ENCODE peak calls at places on chromosomes 4 and X, in four cellular contexts. One of them, this sample, is unnamed.

GRCh38 chr4:126346654-126347053 is 1031.9 kb downstream of the FAT4 start:
- DNase-seq in BE2C: no peak
- DNase-seq in fibroblast of the aortic adventitia: no peak
- DNase-seq in progenitor cell of endocrine pancreas: no peak
- DNase-seq in this sample: no peak

GRCh38 chr4:38128478-38129451 is 168.6 kb downstream of the PTTG2 start:
- DNase-seq in BE2C: no peak
- DNase-seq in fibroblast of the aortic adventitia: peak
- DNase-seq in progenitor cell of endocrine pancreas: no peak
- DNase-seq in this sample: no peak

GRCh38 chr4:126661194-126661593 is 971.6 kb upstream of the INTU start:
- DNase-seq in BE2C: no peak
- DNase-seq in fibroblast of the aortic adventitia: peak
- DNase-seq in progenitor cell of endocrine pancreas: no peak
- DNase-seq in this sample: no peak

GRCh38 chr4:145934434-145935047 is 4.1 kb downstream of the ZNF827 start:
- DNase-seq in BE2C: no peak
- DNase-seq in fibroblast of the aortic adventitia: no peak
- DNase-seq in progenitor cell of endocrine pancreas: no peak
- DNase-seq in this sample: no peak

GRCh38 chrX:54043696-54044125 is 562 bp downstream of the PHF8 start:
- DNase-seq in BE2C: no peak
- DNase-seq in fibroblast of the aortic adventitia: peak
- DNase-seq in progenitor cell of endocrine pancreas: peak
- DNase-seq in this sample: peak

GRCh38 chrX:19046343-19047215 is 62.7 kb upstream of the PHKA2 start:
- DNase-seq in BE2C: no peak
- DNase-seq in fibroblast of the aortic adventitia: peak
- DNase-seq in progenitor cell of endocrine pancreas: no peak
- DNase-seq in this sample: no peak

GRCh38 chrX:74853255-74853654 is 72.0 kb downstream of the NEXMIF start:
- DNase-seq in BE2C: no peak
- DNase-seq in fibroblast of the aortic adventitia: no peak
- DNase-seq in progenitor cell of endocrine pancreas: no peak
- DNase-seq in this sample: no peak

GRCh38 chr4:187663076-187663475 is 332.5 kb upstream of the ZFP42 start:
- DNase-seq in BE2C: no peak
- DNase-seq in fibroblast of the aortic adventitia: no peak
- DNase-seq in progenitor cell of endocrine pancreas: no peak
- DNase-seq in this sample: no peak

GRCh38 chr4:137968956-137969709 is 273.0 kb downstream of the SLC7A11 start:
- DNase-seq in BE2C: no peak
- DNase-seq in fibroblast of the aortic adventitia: peak
- DNase-seq in progenitor cell of endocrine pancreas: no peak
- DNase-seq in this sample: no peak

GRCh38 chr4:77600521-77601451 is 4.8 kb upstream of the CXCL13 start:
- DNase-seq in BE2C: peak
- DNase-seq in fibroblast of the aortic adventitia: peak
- DNase-seq in progenitor cell of endocrine pancreas: peak
- DNase-seq in this sample: no peak

GRCh38 chr4:72418458-72418857 is 150.6 kb downstream of the ADAMTS3 start:
- DNase-seq in BE2C: peak
- DNase-seq in fibroblast of the aortic adventitia: peak
- DNase-seq in progenitor cell of endocrine pancreas: no peak
- DNase-seq in this sample: no peak

GRCh38 chr4:76624271-76624681 is 189.2 kb downstream of the SHROOM3 start:
- DNase-seq in BE2C: no peak
- DNase-seq in fibroblast of the aortic adventitia: peak
- DNase-seq in progenitor cell of endocrine pancreas: no peak
- DNase-seq in this sample: no peak

GRCh38 chrX:111507931-111508330 is 3.5 kb upstream of the SERTM2 start:
- DNase-seq in BE2C: no peak
- DNase-seq in fibroblast of the aortic adventitia: no peak
- DNase-seq in progenitor cell of endocrine pancreas: no peak
- DNase-seq in this sample: no peak

GRCh38 chrX:136953867-136954787 is 73.6 kb upstream of the RBMX start:
- DNase-seq in BE2C: peak
- DNase-seq in fibroblast of the aortic adventitia: peak
- DNase-seq in progenitor cell of endocrine pancreas: no peak
- DNase-seq in this sample: peak

GRCh38 chr4:61817071-61817470 is 616.9 kb downstream of the ADGRL3 start:
- DNase-seq in BE2C: no peak
- DNase-seq in fibroblast of the aortic adventitia: no peak
- DNase-seq in progenitor cell of endocrine pancreas: no peak
- DNase-seq in this sample: no peak

GRCh38 chrX:42149281-42149680 is 225.9 kb upstream of the CASK start:
- DNase-seq in BE2C: no peak
- DNase-seq in fibroblast of the aortic adventitia: peak
- DNase-seq in progenitor cell of endocrine pancreas: no peak
- DNase-seq in this sample: no peak

GRCh38 chrX:15751160-15751819 is 13.2 kb downstream of the CA5B start:
- DNase-seq in BE2C: no peak
- DNase-seq in fibroblast of the aortic adventitia: peak
- DNase-seq in progenitor cell of endocrine pancreas: no peak
- DNase-seq in this sample: no peak

GRCh38 chr4:48167538-48168263 is 33.7 kb upstream of the TXK start:
- DNase-seq in BE2C: no peak
- DNase-seq in fibroblast of the aortic adventitia: no peak
- DNase-seq in progenitor cell of endocrine pancreas: no peak
- DNase-seq in this sample: no peak

GRCh38 chrX:40143001-40143400 is 45.2 kb upstream of the BCOR start:
- DNase-seq in BE2C: no peak
- DNase-seq in fibroblast of the aortic adventitia: no peak
- DNase-seq in progenitor cell of endocrine pancreas: no peak
- DNase-seq in this sample: no peak

GRCh38 chr4:188959424-188959823 is 820.2 kb downstream of the TRIML1 start:
- DNase-seq in BE2C: no peak
- DNase-seq in fibroblast of the aortic adventitia: no peak
- DNase-seq in progenitor cell of endocrine pancreas: no peak
- DNase-seq in this sample: no peak

GRCh38 chrX:155094468-155095061 is 23.3 kb downstream of the BRCC3 start:
- DNase-seq in BE2C: peak
- DNase-seq in fibroblast of the aortic adventitia: peak
- DNase-seq in progenitor cell of endocrine pancreas: no peak
- DNase-seq in this sample: no peak

GRCh38 chr4:125741825-125742452 is 427.2 kb downstream of the FAT4 start:
- DNase-seq in BE2C: no peak
- DNase-seq in fibroblast of the aortic adventitia: peak
- DNase-seq in progenitor cell of endocrine pancreas: no peak
- DNase-seq in this sample: no peak

GRCh38 chr4:30839583-30840520 is 119.7 kb downstream of the PCDH7 start:
- DNase-seq in BE2C: no peak
- DNase-seq in fibroblast of the aortic adventitia: peak
- DNase-seq in progenitor cell of endocrine pancreas: no peak
- DNase-seq in this sample: no peak

GRCh38 chr4:183873389-183874185 is 31.5 kb upstream of the STOX2 start:
- DNase-seq in BE2C: no peak
- DNase-seq in fibroblast of the aortic adventitia: no peak
- DNase-seq in progenitor cell of endocrine pancreas: no peak
- DNase-seq in this sample: no peak

GRCh38 chr4:3324093-3324815 is 31.4 kb downstream of the RGS12 start:
- DNase-seq in BE2C: no peak
- DNase-seq in fibroblast of the aortic adventitia: no peak
- DNase-seq in progenitor cell of endocrine pancreas: no peak
- DNase-seq in this sample: no peak

GRCh38 chrX:74890676-74891430 is 34.4 kb downstream of the NEXMIF start:
- DNase-seq in BE2C: no peak
- DNase-seq in fibroblast of the aortic adventitia: no peak
- DNase-seq in progenitor cell of endocrine pancreas: no peak
- DNase-seq in this sample: no peak

GRCh38 chrX:79270401-79270800 is 96.7 kb downstream of the ITM2A start:
- DNase-seq in BE2C: peak
- DNase-seq in fibroblast of the aortic adventitia: no peak
- DNase-seq in progenitor cell of endocrine pancreas: no peak
- DNase-seq in this sample: peak

GRCh38 chr4:2803624-2804448 is 11.0 kb downstream of the SH3BP2 start:
- DNase-seq in BE2C: peak
- DNase-seq in fibroblast of the aortic adventitia: no peak
- DNase-seq in progenitor cell of endocrine pancreas: no peak
- DNase-seq in this sample: no peak

GRCh38 chrX:70168238-70169188 is 8.8 kb upstream of the DGAT2L6 start:
- DNase-seq in BE2C: no peak
- DNase-seq in fibroblast of the aortic adventitia: peak
- DNase-seq in progenitor cell of endocrine pancreas: no peak
- DNase-seq in this sample: no peak

GRCh38 chrX:109732319-109732779 is 708 bp downstream of the ACSL4 start:
- DNase-seq in BE2C: no peak
- DNase-seq in fibroblast of the aortic adventitia: peak
- DNase-seq in progenitor cell of endocrine pancreas: no peak
- DNase-seq in this sample: peak

GRCh38 chr4:121696140-121696640 is 590 bp downstream of the ANXA5 start:
- DNase-seq in BE2C: peak
- DNase-seq in fibroblast of the aortic adventitia: peak
- DNase-seq in progenitor cell of endocrine pancreas: peak
- DNase-seq in this sample: no peak
- TF ChIP-seq CTCF in BE2C: no peak
- TF ChIP-seq CTCF in fibroblast of the aortic adventitia: peak
- TF ChIP-seq CTCF in progenitor cell of endocrine pancreas: peak
- TF ChIP-seq CTCF in this sample: no peak

DNA sequence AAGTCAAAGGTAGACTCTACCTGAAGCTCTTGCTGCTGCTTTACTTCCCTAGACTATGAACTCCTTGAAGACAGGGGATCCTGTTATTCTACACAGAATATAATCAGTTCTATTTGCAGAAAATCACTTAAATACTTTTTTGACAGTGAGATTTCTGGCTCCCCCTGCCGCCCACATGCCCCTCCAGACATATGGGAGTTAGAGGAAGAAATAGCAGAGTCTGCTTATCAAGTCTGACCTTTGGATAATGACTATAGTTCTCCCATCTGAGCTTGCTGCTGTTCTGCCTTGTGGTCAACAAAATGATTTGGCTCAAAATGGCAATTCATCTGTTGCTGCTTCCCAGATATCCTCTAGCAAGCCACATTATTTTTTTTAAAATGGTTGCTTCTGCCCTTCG is 101.1 kb downstream of the ENOX2 start:
- DNase-seq in BE2C: no peak
- DNase-seq in fibroblast of the aortic adventitia: peak
- DNase-seq in progenitor cell of endocrine pancreas: no peak
- DNase-seq in this sample: no peak
- TF ChIP-seq CTCF in BE2C: peak
- TF ChIP-seq CTCF in fibroblast of the aortic adventitia: peak
- TF ChIP-seq CTCF in progenitor cell of endocrine pancreas: no peak
- TF ChIP-seq CTCF in this sample: no peak

GRCh38 chr4:121939690-121940089 is 12.2 kb downstream of the TRPC3 start:
- DNase-seq in BE2C: no peak
- DNase-seq in fibroblast of the aortic adventitia: no peak
- DNase-seq in progenitor cell of endocrine pancreas: no peak
- DNase-seq in this sample: no peak

GRCh38 chr4:121938282-121939092 is 13.4 kb downstream of the TRPC3 start:
- DNase-seq in BE2C: no peak
- DNase-seq in fibroblast of the aortic adventitia: no peak
- DNase-seq in progenitor cell of endocrine pancreas: no peak
- DNase-seq in this sample: no peak

GRCh38 chr4:121946644-121947043 is 5.2 kb downstream of the TRPC3 start:
- DNase-seq in BE2C: no peak
- DNase-seq in fibroblast of the aortic adventitia: no peak
- DNase-seq in progenitor cell of endocrine pancreas: no peak
- DNase-seq in this sample: no peak

DNA sequence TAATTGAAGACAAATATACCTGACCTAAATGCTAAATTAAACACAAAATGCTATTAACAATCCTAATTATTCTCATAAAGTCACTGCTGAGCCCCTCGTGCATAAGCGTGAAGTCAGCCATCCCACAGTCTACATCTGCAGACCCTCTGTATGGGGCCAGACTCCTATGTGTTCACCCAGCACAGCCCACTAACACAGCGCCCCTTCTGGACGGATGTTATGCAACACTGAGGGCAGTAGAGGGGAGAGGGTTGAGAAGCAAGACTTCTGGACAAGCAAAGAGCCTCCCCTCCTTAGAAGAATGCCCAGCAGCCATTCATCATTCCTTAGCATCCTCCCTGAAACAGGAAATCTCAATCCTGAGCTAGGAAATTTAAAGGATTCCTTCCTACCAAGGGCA is 7.9 kb downstream of the TRPC3 start:
- DNase-seq in BE2C: peak
- DNase-seq in fibroblast of the aortic adventitia: no peak
- DNase-seq in progenitor cell of endocrine pancreas: no peak
- DNase-seq in this sample: peak
- TF ChIP-seq CTCF in BE2C: peak
- TF ChIP-seq CTCF in fibroblast of the aortic adventitia: peak
- TF ChIP-seq CTCF in progenitor cell of endocrine pancreas: peak
- TF ChIP-seq CTCF in this sample: no peak

GRCh38 chr4:16607241-16607640 is 291.2 kb downstream of the LDB2 start:
- DNase-seq in BE2C: no peak
- DNase-seq in fibroblast of the aortic adventitia: no peak
- DNase-seq in progenitor cell of endocrine pancreas: no peak
- DNase-seq in this sample: no peak
- TF ChIP-seq CTCF in BE2C: no peak
- TF ChIP-seq CTCF in fibroblast of the aortic adventitia: no peak
- TF ChIP-seq CTCF in progenitor cell of endocrine pancreas: no peak
- TF ChIP-seq CTCF in this sample: no peak

This sample was measured in glutamatergic neuron.